ENCODE peak calls at places on chromosome 16, in four cellular contexts. One of them, this sample, is unnamed.

GRCh38 chr16:8505327-8505991 is 84.9 kb downstream of the TMEM114 start:
- DNase-seq in H1: no peak
- DNase-seq in H9: no peak
- DNase-seq in neuronal stem cell: no peak
- DNase-seq in this sample: no peak

GRCh38 chr16:13414154-13414553 is 505.8 kb upstream of the ERCC4 start:
- DNase-seq in H1: no peak
- DNase-seq in H9: no peak
- DNase-seq in neuronal stem cell: no peak
- DNase-seq in this sample: no peak

GRCh38 chr16:22346463-22346862 is 28.0 kb downstream of the CDR2 start:
- DNase-seq in H1: no peak
- DNase-seq in H9: no peak
- DNase-seq in neuronal stem cell: no peak
- DNase-seq in this sample: no peak

GRCh38 chr16:11379420-11379819 is 34.2 kb downstream of the RMI2 start:
- DNase-seq in H1: no peak
- DNase-seq in H9: no peak
- DNase-seq in neuronal stem cell: no peak
- DNase-seq in this sample: peak

GRCh38 chr16:15606521-15607220 is 36.3 kb downstream of the MARF1 start:
- DNase-seq in H1: no peak
- DNase-seq in H9: no peak
- DNase-seq in neuronal stem cell: no peak
- DNase-seq in this sample: no peak

GRCh38 chr16:89370081-89370511 is 120.3 kb downstream of the ANKRD11 start:
- DNase-seq in H1: no peak
- DNase-seq in H9: no peak
- DNase-seq in neuronal stem cell: no peak
- DNase-seq in this sample: peak

GRCh38 chr16:1678500-1679098 is 520 bp downstream of the JPT2 start:
- DNase-seq in H1: no peak
- DNase-seq in H9: no peak
- DNase-seq in neuronal stem cell: peak
- DNase-seq in this sample: peak

GRCh38 chr16:48963306-48963705 is 318.3 kb downstream of the CBLN1 start:
- DNase-seq in H1: no peak
- DNase-seq in H9: no peak
- DNase-seq in neuronal stem cell: no peak
- DNase-seq in this sample: peak

GRCh38 chr16:68980695-68981315 is 124.6 kb upstream of the HAS3 start:
- DNase-seq in H1: no peak
- DNase-seq in H9: no peak
- DNase-seq in neuronal stem cell: no peak
- DNase-seq in this sample: no peak

GRCh38 chr16:78396046-78396445 is 296.6 kb downstream of the WWOX start:
- DNase-seq in H1: no peak
- DNase-seq in H9: no peak
- DNase-seq in neuronal stem cell: no peak
- DNase-seq in this sample: no peak

GRCh38 chr16:10876799-10877341 is at the start of gene CIITA:
- DNase-seq in H1: no peak
- DNase-seq in H9: peak
- DNase-seq in neuronal stem cell: no peak
- DNase-seq in this sample: peak

GRCh38 chr16:28188085-28188916 is 23.5 kb downstream of the XPO6 start:
- DNase-seq in H1: no peak
- DNase-seq in H9: no peak
- DNase-seq in neuronal stem cell: no peak
- DNase-seq in this sample: peak

GRCh38 chr16:65769776-65770438 is 596.6 kb upstream of the CDH5 start:
- DNase-seq in H1: no peak
- DNase-seq in H9: no peak
- DNase-seq in neuronal stem cell: no peak
- DNase-seq in this sample: peak

GRCh38 chr16:84228321-84228838 is 11.4 kb downstream of the KCNG4 start:
- DNase-seq in H1: peak
- DNase-seq in H9: peak
- DNase-seq in neuronal stem cell: peak
- DNase-seq in this sample: peak

GRCh38 chr16:21702259-21702658 is 38.5 kb downstream of the OTOA start:
- DNase-seq in H1: no peak
- DNase-seq in H9: no peak
- DNase-seq in neuronal stem cell: no peak
- DNase-seq in this sample: no peak

GRCh38 chr16:49643429-49644142 is 212.3 kb downstream of the ZNF423 start:
- DNase-seq in H1: no peak
- DNase-seq in H9: no peak
- DNase-seq in neuronal stem cell: no peak
- DNase-seq in this sample: peak

GRCh38 chr16:8958344-8958808 is 5.3 kb downstream of the USP7 start:
- DNase-seq in H1: no peak
- DNase-seq in H9: no peak
- DNase-seq in neuronal stem cell: no peak
- DNase-seq in this sample: peak

GRCh38 chr16:47519037-47519436 is 57.9 kb downstream of the PHKB start:
- DNase-seq in H1: no peak
- DNase-seq in H9: no peak
- DNase-seq in neuronal stem cell: no peak
- DNase-seq in this sample: peak

GRCh38 chr16:66885491-66885890 is 5.2 kb downstream of the PDP2 start:
- DNase-seq in H1: no peak
- DNase-seq in H9: no peak
- DNase-seq in neuronal stem cell: no peak
- DNase-seq in this sample: no peak

GRCh38 chr16:48961546-48961945 is 320.1 kb downstream of the CBLN1 start:
- DNase-seq in H1: no peak
- DNase-seq in H9: no peak
- DNase-seq in neuronal stem cell: no peak
- DNase-seq in this sample: no peak

GRCh38 chr16:17696696-17697095 is 225.9 kb upstream of the XYLT1 start:
- DNase-seq in H1: no peak
- DNase-seq in H9: no peak
- DNase-seq in neuronal stem cell: peak
- DNase-seq in this sample: no peak

GRCh38 chr16:56116577-56116964 is 74.7 kb upstream of the GNAO1 start:
- DNase-seq in H1: no peak
- DNase-seq in H9: no peak
- DNase-seq in neuronal stem cell: peak
- DNase-seq in this sample: no peak

GRCh38 chr16:10191096-10191495 is 8.9 kb upstream of the GRIN2A start:
- DNase-seq in H1: no peak
- DNase-seq in H9: no peak
- DNase-seq in neuronal stem cell: no peak
- DNase-seq in this sample: no peak

GRCh38 chr16:28981517-28981916 is 3.3 kb upstream of the LAT start:
- DNase-seq in H1: peak
- DNase-seq in H9: peak
- DNase-seq in neuronal stem cell: no peak
- DNase-seq in this sample: no peak

GRCh38 chr16:15639061-15639568 is 3.8 kb downstream of the MARF1 start:
- DNase-seq in H1: no peak
- DNase-seq in H9: no peak
- DNase-seq in neuronal stem cell: no peak
- DNase-seq in this sample: no peak

GRCh38 chr16:81517630-81518438 is 73.2 kb downstream of the CMIP start:
- DNase-seq in H1: no peak
- DNase-seq in H9: no peak
- DNase-seq in neuronal stem cell: no peak
- DNase-seq in this sample: peak

GRCh38 chr16:17026600-17027242 is 444.0 kb downstream of the XYLT1 start:
- DNase-seq in H1: no peak
- DNase-seq in H9: no peak
- DNase-seq in neuronal stem cell: no peak
- DNase-seq in this sample: no peak

GRCh38 chr16:68388124-68388523 is 60.2 kb downstream of the SMPD3 start:
- DNase-seq in H1: no peak
- DNase-seq in H9: no peak
- DNase-seq in neuronal stem cell: no peak
- DNase-seq in this sample: no peak

GRCh38 chr16:16137110-16137509 is 86.2 kb downstream of the ABCC6 start:
- DNase-seq in H1: no peak
- DNase-seq in H9: no peak
- DNase-seq in neuronal stem cell: no peak
- DNase-seq in this sample: no peak

GRCh38 chr16:50038756-50039529 is 13.9 kb downstream of the CNEP1R1 start:
- DNase-seq in H1: no peak
- DNase-seq in H9: no peak
- DNase-seq in neuronal stem cell: no peak
- DNase-seq in this sample: no peak

GRCh38 chr16:13553453-13553985 is 366.4 kb upstream of the ERCC4 start:
- DNase-seq in H1: no peak
- DNase-seq in H9: no peak
- DNase-seq in neuronal stem cell: no peak
- DNase-seq in this sample: no peak

GRCh38 chr16:57801098-57801855 is 1.0 kb downstream of the KIFC3 start:
- DNase-seq in H1: no peak
- DNase-seq in H9: no peak
- DNase-seq in neuronal stem cell: no peak
- DNase-seq in this sample: peak

GRCh38 chr16:57801856-57802634 is at the start of gene KIFC3:
- DNase-seq in H1: peak
- DNase-seq in H9: peak
- DNase-seq in neuronal stem cell: no peak
- DNase-seq in this sample: peak

GRCh38 chr16:57798953-57799618 is 3.2 kb downstream of the KIFC3 start:
- DNase-seq in H1: no peak
- DNase-seq in H9: no peak
- DNase-seq in neuronal stem cell: no peak
- DNase-seq in this sample: no peak

GRCh38 chr16:57799619-57800212 is 2.6 kb downstream of the KIFC3 start:
- DNase-seq in H1: no peak
- DNase-seq in H9: no peak
- DNase-seq in neuronal stem cell: no peak
- DNase-seq in this sample: no peak

GRCh38 chr16:57800213-57801097 is 1.8 kb downstream of the KIFC3 start:
- DNase-seq in H1: no peak
- DNase-seq in H9: no peak
- DNase-seq in neuronal stem cell: no peak
- DNase-seq in this sample: no peak
- H4K8ac ChIP-seq in H1: no peak
- H4K8ac ChIP-seq in H9: no peak
- H4K8ac ChIP-seq in neuronal stem cell: no peak
- H4K8ac ChIP-seq in this sample: peak

GRCh38 chr16:75250089-75250808 is 1.2 kb downstream of the BCAR1 start:
- DNase-seq in H1: no peak
- DNase-seq in H9: no peak
- DNase-seq in neuronal stem cell: no peak
- DNase-seq in this sample: no peak
- H4K8ac ChIP-seq in H1: peak
- H4K8ac ChIP-seq in H9: no peak
- H4K8ac ChIP-seq in neuronal stem cell: no peak
- H4K8ac ChIP-seq in this sample: peak

GRCh38 chr16:2905241-2905987 is 6.3 kb upstream of the FLYWCH1 start:
- DNase-seq in H1: peak
- DNase-seq in H9: peak
- DNase-seq in neuronal stem cell: peak
- DNase-seq in this sample: peak
- H4K8ac ChIP-seq in H1: no peak
- H4K8ac ChIP-seq in H9: no peak
- H4K8ac ChIP-seq in neuronal stem cell: no peak
- H4K8ac ChIP-seq in this sample: no peak

DNA sequence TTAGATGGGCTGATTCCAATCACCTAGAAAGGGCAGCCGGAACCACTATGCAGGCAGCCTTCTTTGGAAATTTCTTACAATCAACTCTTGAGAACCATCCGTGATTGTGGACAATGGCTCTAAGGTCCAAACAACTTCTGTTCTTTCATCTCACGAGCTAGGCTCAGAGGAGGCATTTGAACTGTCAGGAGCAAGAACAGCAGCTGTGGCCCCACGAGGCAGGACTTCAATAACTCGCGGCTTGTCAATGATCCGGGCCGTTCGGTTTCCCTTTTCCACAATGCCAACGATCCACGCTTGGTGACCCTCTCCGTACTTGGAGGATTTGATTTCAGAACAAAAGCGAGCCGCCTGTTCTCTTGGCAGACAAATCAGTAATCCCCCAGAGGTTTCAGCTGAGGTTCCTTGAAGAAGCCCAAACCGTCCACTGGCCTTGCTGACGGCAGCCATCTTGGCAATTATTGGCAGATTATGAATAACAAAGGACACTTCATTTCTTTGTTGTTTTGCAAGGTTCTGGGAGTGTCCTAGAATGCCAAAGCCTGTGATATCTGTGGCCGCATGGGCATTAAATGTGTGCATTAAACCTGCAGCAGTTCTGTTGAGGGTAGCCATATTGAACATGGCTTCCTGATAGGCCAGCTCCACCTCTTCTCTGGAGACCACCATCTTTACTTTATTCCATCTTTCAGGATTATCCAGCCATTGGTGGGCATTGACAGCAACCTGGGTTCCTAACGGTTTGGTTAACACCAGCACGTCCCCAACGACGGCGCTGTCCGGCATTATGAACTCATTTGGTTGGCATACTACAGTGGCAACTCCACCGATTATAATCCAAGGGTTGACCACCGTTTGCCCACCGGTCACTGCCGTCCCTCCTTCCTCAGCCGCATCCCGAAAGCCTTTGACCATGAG is 1.2 kb downstream of the SEPHS2 start:
- DNase-seq in H1: no peak
- DNase-seq in H9: no peak
- DNase-seq in neuronal stem cell: no peak
- DNase-seq in this sample: no peak
- H4K8ac ChIP-seq in H1: peak
- H4K8ac ChIP-seq in H9: no peak
- H4K8ac ChIP-seq in neuronal stem cell: no peak
- H4K8ac ChIP-seq in this sample: peak

DNA sequence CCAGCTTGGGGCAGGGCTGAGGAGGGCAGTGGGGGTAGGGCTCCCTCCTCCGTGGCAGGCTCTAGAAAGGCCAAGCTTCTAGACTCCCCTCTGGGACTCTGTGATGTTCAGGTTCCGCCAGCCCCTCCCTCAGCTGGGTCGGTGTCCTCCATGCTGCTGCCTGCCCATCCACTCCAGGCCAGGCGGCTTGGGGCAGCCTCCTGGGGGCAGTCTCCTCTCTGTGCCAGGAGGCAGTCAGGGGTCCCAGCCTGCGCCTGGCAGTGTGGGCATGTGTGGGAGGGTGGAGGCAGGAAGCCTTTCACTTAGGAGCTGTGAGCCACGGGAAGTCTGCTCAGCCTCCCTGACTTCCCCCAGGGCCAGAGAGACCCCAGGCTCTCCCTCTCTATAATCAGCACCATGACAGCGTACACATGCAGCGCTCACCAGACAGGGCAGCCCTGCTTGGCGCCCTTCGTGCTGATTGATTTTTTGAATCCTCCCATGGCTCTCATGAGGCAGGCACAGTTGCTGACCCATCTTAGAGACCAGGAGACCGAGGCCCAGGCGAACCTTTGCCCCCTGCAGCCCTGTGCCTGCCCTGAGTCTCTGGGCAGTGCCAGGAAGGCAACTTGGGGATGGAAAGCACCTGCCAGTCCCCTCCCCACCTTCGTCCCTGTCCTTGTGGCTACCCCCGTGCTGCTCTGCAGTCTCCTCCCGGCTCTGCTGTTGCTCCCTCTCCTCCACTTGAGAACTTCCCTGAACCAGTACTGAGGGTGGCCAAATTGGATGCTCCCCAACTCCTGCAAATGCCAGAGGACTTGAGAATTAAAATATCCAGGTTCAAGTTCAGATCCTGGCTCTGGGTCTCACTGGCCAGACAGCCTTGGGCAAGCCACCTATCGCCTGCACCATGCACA is 234.7 kb upstream of the GSE1 start:
- DNase-seq in H1: no peak
- DNase-seq in H9: no peak
- DNase-seq in neuronal stem cell: no peak
- DNase-seq in this sample: no peak
- H4K8ac ChIP-seq in H1: peak
- H4K8ac ChIP-seq in H9: no peak
- H4K8ac ChIP-seq in neuronal stem cell: no peak
- H4K8ac ChIP-seq in this sample: no peak

This sample was measured in IMR-90.